ENCODE peak calls at places on chromosomes 3 and 15, in seven cellular contexts. C is IMR-90, F is SK-N-SH, T is GM23338, Y is H7, M is astrocyte of the spinal cord, O is AG09309. G is an unnamed sample.

GRCh38 chr3:109772520-109772919 is 435.2 kb upstream of the DPPA4 start:
- DNase-seq in T (no peak), Y (no peak), C (no peak), F (no peak), M (no peak), O (no peak), G (no peak)

GRCh38 chr3:81666502-81667121 is 94.8 kb downstream of the GBE1 start:
- DNase-seq in M (peak; percentile 43), C (peak; percentile 41), O (peak; percentile 1), Y (no peak), F (peak; percentile 14), T (peak; percentile 9), G (peak; percentile 30)

GRCh38 chr15:74283366-74283765 is 47.2 kb downstream of the CCDC33 start:
- DNase-seq in M (no peak), F (no peak), C (no peak), Y (no peak), O (no peak), T (no peak), G (no peak)

GRCh38 chr15:32688151-32688639 is 29.6 kb upstream of the GREM1 start:
- DNase-seq in O (no peak), T (no peak), F (no peak), M (peak; percentile 36), Y (no peak), C (peak; percentile 41), G (peak; percentile 92)

GRCh38 chr3:45772341-45773035 is 23.8 kb downstream of the SLC6A20 start:
- DNase-seq in T (no peak), O (no peak), F (no peak), C (no peak), Y (no peak), M (no peak), G (no peak)

GRCh38 chr3:155013427-155013826 is 66.7 kb upstream of the MME start:
- DNase-seq in F (no peak), O (no peak), C (no peak), Y (no peak), M (no peak), T (no peak), G (no peak)

GRCh38 chr3:95212117-95212516 is 1149.3 kb downstream of the NSUN3 start:
- DNase-seq in F (no peak), Y (no peak), C (no peak), T (no peak), O (no peak), M (no peak), G (no peak)

GRCh38 chr15:51558421-51558820 is 64.2 kb downstream of the DMXL2 start:
- DNase-seq in T (no peak), C (no peak), Y (no peak), O (no peak), F (no peak), M (no peak), G (no peak)

GRCh38 chr3:177358968-177359600 is 161.8 kb upstream of the TBL1XR1 start:
- DNase-seq in F (peak; percentile 47), O (no peak), Y (peak; percentile 75), T (peak; percentile 80), M (peak; percentile 50), C (no peak), G (peak; percentile 46)

GRCh38 chr3:64399205-64399800 is 174.0 kb upstream of the PRICKLE2 start:
- DNase-seq in O (no peak), M (peak; percentile 77), T (peak; percentile 81), Y (peak; percentile 26), F (peak; percentile 58), C (peak; percentile 70), G (peak; percentile 69)

DNA sequence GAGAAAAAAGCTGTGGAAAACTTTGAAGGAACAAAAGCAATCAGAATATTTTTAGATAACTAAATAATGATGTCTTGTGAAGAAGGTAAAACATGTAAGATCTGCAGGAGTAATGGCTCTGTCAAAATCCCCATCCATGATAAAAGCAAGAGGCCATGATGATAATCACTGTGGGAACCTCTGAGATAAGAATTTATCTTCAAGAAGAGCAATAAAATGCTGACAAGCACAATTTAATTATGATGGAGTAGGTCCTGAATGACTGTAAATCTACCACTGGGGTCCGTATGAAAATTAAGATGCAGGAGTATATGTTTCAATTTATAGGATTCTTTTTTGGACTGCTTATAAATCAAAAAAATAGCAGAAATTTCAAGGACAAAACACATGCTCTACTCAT is 68.3 kb upstream of the CHMP2B start:
- DNase-seq in T (no peak), C (no peak), F (no peak), M (no peak), Y (no peak), O (no peak), G (no peak)
- H3K4me3 ChIP-seq in T (no peak overlapping the region), C (no peak overlapping the region), F (no peak overlapping the region), M (no peak overlapping the region), Y (no peak overlapping the region), O (no peak overlapping the region), G (no peak overlapping the region)

GRCh38 chr15:55915876-55916567 is 77.4 kb downstream of the NEDD4 start:
- DNase-seq in C (peak; percentile 56), F (no peak), Y (no peak), M (no peak), T (no peak), O (no peak), G (peak; percentile 38)
- H3K4me3 ChIP-seq in C (peak overlapping the region; percentile 45), F (peak overlapping the region; percentile 63), Y (no peak overlapping the region), M (peak overlapping the region; percentile 42), T (no peak overlapping the region), O (peak overlapping the region; percentile 38), G (no peak overlapping the region)

DNA sequence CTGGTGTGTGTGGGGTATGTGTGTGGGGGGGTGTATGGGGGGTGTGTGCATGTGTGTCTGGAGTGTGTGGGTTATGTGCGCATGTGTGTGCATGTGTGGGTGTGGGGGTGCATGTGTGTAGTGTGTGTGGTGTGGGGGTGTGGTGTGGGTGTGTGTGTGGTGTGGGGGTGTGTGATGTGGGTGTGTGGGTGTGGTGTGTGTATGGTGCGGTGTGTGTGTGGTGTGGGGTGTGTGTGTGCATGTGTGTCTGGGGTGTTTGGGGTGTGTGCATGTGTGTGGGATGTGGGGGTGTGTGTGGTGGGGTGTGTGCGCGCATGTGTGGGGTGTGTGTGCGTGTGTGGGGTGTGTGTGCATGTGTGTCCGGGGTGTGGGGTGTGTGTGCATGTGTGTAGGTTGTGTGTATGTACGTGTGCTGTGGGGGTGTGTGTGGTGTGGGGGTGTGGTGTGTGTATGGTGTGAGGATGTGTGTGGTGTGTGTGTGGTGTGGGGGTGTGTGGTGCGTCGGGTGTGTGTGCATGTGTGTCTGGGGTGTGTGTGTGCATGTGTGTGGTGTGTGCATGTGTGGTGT is 6.2 kb upstream of the OCA2 start:
- DNase-seq in C (no peak), O (no peak), M (no peak), Y (no peak), T (no peak), F (no peak), G (no peak)
- H3K4me3 ChIP-seq in C (no peak overlapping the region), O (no peak overlapping the region), M (no peak overlapping the region), Y (no peak overlapping the region), T (no peak overlapping the region), F (no peak overlapping the region), G (no peak overlapping the region)

GRCh38 chr15:65087873-65088642 is 11.5 kb downstream of the KBTBD13 start:
- DNase-seq in C (no peak), F (no peak), T (no peak), Y (peak; percentile 44), O (no peak), M (no peak), G (peak; percentile 51)
- H3K4me3 ChIP-seq in C (no peak overlapping the region), F (no peak overlapping the region), T (no peak overlapping the region), Y (no peak overlapping the region), O (no peak overlapping the region), M (no peak overlapping the region), G (no peak overlapping the region)

GRCh38 chr3:50495609-50496423 is 7.6 kb downstream of the CACNA2D2 start:
- DNase-seq in T (peak; percentile 65), C (no peak), M (no peak), F (no peak), Y (no peak), O (no peak), G (no peak)
- H3K4me3 ChIP-seq in T (peak overlapping the region; percentile 40), C (no peak overlapping the region), M (no peak overlapping the region), F (no peak overlapping the region), Y (no peak overlapping the region), O (no peak overlapping the region), G (no peak overlapping the region)

DNA sequence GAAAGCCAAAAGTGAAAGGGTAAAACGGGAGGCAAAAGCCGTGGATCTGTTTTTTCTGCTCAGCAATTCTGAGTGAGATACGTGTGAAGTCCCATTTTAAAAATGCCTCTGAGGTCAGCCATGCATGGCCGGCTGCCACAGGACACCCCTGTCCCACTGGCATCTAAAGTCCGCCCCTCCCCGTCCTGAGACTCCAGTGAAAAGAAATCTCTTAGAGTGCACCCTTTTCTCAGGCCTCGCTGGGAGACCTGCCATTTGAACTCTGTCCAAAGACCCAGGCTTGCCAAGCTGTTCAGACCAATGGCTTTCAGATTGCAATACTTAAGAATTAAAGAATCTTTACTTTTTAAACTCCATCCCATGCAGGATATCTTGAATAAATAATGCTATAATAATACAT is 61.0 kb upstream of the SLC24A5 start:
- DNase-seq in M (peak; percentile 60), F (no peak), Y (no peak), O (no peak), T (no peak), C (peak; percentile 14), G (no peak)
- H3K4me3 ChIP-seq in M (peak overlapping the region; percentile 7), F (no peak overlapping the region), Y (no peak overlapping the region), O (no peak overlapping the region), T (no peak overlapping the region), C (no peak overlapping the region), G (no peak overlapping the region)

GRCh38 chr3:183114779-183115178 is 15.5 kb upstream of the MCCC1 start:
- DNase-seq in T (peak; percentile 81), F (peak; percentile 27), C (no peak), Y (peak; percentile 71), M (no peak), O (no peak), G (no peak)
- H3K4me3 ChIP-seq in T (peak overlapping the region; percentile 23), F (no peak overlapping the region), C (no peak overlapping the region), Y (no peak overlapping the region), M (no peak overlapping the region), O (no peak overlapping the region), G (no peak overlapping the region)

DNA sequence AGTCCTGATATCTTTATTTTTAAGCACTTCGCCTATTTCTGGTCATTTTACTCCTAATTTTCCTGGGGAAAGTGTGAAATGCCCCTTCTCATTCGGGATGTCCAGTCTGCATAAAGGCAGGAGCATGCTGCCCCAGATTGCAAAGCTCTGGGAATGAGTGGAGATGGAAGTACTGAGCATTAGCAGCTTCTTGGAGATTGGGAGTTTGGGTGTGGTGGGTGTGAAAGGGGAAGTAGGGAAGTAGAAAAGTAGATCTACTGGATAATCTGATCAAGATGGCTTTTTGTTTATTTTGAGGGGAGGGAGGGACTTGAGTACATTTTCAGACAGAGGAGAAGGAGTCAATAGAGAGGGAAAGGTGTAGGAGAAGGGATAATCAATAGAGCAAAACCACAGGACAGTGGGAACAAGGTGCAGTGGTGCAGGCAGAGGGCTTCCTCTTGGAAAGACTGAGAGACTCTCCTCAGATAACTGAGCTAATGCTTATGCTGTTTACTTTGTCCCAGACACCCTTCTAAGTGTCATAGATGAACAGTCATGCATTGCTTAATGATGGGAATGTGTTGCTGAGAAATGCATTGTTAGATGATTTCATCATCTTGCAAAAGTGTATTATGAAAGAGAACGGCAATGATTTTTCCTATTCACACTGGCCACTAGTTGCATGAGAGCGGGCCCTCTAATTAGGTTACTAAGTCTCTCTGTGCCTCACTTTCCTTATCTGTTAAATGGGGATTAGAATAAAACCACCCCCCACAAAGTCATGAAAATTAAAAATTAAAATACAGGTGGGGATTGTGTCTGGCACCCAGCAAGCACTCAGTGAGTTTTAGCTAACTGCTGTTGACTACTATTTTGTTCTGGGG is 45.5 kb downstream of the PHLDB2 start:
- DNase-seq in M (peak; percentile 87), Y (no peak), T (no peak), O (peak; percentile 95), C (peak; percentile 92), F (no peak), G (peak; percentile 99)
- H3K4me3 ChIP-seq in M (no peak overlapping the region), Y (no peak overlapping the region), T (no peak overlapping the region), O (no peak overlapping the region), C (no peak overlapping the region), F (no peak overlapping the region), G (no peak overlapping the region)

GRCh38 chr3:36989000-36989399 is 3.9 kb downstream of the EPM2AIP1 start:
- DNase-seq in O (no peak), M (no peak), Y (no peak), T (no peak), F (no peak), C (no peak), G (no peak)
- H3K4me3 ChIP-seq in O (no peak overlapping the region), M (no peak overlapping the region), Y (no peak overlapping the region), T (peak overlapping the region; percentile 83), F (peak overlapping the region; percentile 81), C (no peak overlapping the region), G (no peak overlapping the region)

G was measured in bronchial epithelial cell.